ENCODE peak calls at places on chromosomes 11 and 22, in seven cellular contexts. G is lung, B is GM12878, Z is right lobe of liver, L is heart left ventricle, I is heart right ventricle, O is thoracic aorta. C is an unnamed sample.

GRCh38 chr11:116962108-116962507 is 124.7 kb upstream of the APOA1 start:
- ATAC-seq in Z (no peak), L (no peak), I (no peak), O (no peak), B (no peak), G (no peak), C (no peak)

GRCh38 chr11:394034-394857 is at the start of gene PKP3:
- ATAC-seq in O (no peak), L (peak; percentile 36), B (no peak), I (no peak), G (peak; percentile 85), Z (no peak), C (no peak)

GRCh38 chr22:28911777-28912669 is 28.7 kb downstream of the ZNRF3 start:
- ATAC-seq in I (peak; percentile 59), O (no peak), Z (peak; percentile 88), B (no peak), G (peak; percentile 39), L (peak; percentile 37), C (peak; percentile 77)

GRCh38 chr22:39992088-39992826 is 2.5 kb upstream of the FAM83F start:
- ATAC-seq in L (peak; percentile 58), Z (peak; percentile 67), G (no peak), I (peak; percentile 74), B (no peak), O (no peak), C (no peak)

GRCh38 chr11:44944181-44944852 is 6.4 kb downstream of the TP53I11 start:
- ATAC-seq in L (no peak), I (no peak), O (no peak), G (no peak), Z (no peak), B (no peak), C (no peak)

GRCh38 chr11:126645206-126645605 is 289.7 kb downstream of the ST3GAL4 start:
- ATAC-seq in I (no peak), O (no peak), B (no peak), Z (no peak), G (no peak), L (no peak), C (no peak)

GRCh38 chr11:44973634-44974401 is 23.1 kb upstream of the TP53I11 start:
- ATAC-seq in O (no peak), B (no peak), I (no peak), L (no peak), Z (no peak), G (no peak), C (no peak)

GRCh38 chr22:20777420-20778177 is 3.7 kb downstream of the SERPIND1 start:
- ATAC-seq in I (peak; percentile 89), B (no peak), Z (peak; percentile 76), O (no peak), G (peak; percentile 46), L (peak; percentile 78), C (peak; percentile 83)

GRCh38 chr11:12213920-12214319 is 103.5 kb downstream of the MICAL2 start:
- ATAC-seq in G (no peak), B (no peak), Z (no peak), L (no peak), I (no peak), O (no peak), C (no peak)

GRCh38 chr22:10781571-10782403 is 4746.2 kb upstream of the OR11H1 start:
- ATAC-seq in L (no peak), I (no peak), Z (no peak), G (no peak), O (no peak), B (no peak), C (no peak)

GRCh38 chr11:18731949-18732821 is 6.2 kb upstream of the IGSF22 start:
- ATAC-seq in I (peak; percentile 52), O (no peak), G (no peak), Z (peak; percentile 62), L (peak; percentile 49), B (peak; percentile 84), C (peak; percentile 46)

GRCh38 chr11:77865805-77866204 is 44.9 kb downstream of the AAMDC start:
- ATAC-seq in I (no peak), O (no peak), B (no peak), G (no peak), L (no peak), Z (no peak), C (no peak)

GRCh38 chr22:39990688-39991087 is 4.1 kb upstream of the FAM83F start:
- ATAC-seq in O (no peak), L (no peak), I (no peak), Z (peak; percentile 5), G (no peak), B (no peak), C (no peak)

GRCh38 chr11:134514354-134514951 is 102.4 kb upstream of the B3GAT1 start:
- ATAC-seq in Z (no peak), B (no peak), L (no peak), O (no peak), I (no peak), G (no peak), C (no peak)

GRCh38 chr11:5604896-5605295 is 8.5 kb downstream of the TRIM6 start:
- ATAC-seq in Z (no peak), O (no peak), I (no peak), G (no peak), L (no peak), B (no peak), C (no peak)

GRCh38 chr11:16002942-16003341 is 353.4 kb downstream of the SOX6 start:
- ATAC-seq in Z (no peak), G (no peak), L (peak; percentile 93), I (peak; percentile 94), O (no peak), B (no peak), C (no peak)

GRCh38 chr22:36208162-36208765 is 6.7 kb upstream of the APOL4 start:
- ATAC-seq in B (no peak), O (no peak), L (no peak), I (no peak), G (no peak), Z (peak; percentile 10), C (peak; percentile 63)

GRCh38 chr22:36211237-36211881 is 9.8 kb upstream of the APOL4 start:
- ATAC-seq in G (peak; percentile 27), L (peak; percentile 29), Z (peak; percentile 54), O (no peak), B (peak; percentile 72), I (peak; percentile 62), C (no peak)

GRCh38 chr22:36212896-36213295 is 11.3 kb upstream of the APOL4 start:
- ATAC-seq in O (no peak), L (peak; percentile 64), I (no peak), Z (peak; percentile 39), G (no peak), B (no peak), C (no peak)

GRCh38 chr22:36206255-36206654 is 4.6 kb upstream of the APOL4 start:
- ATAC-seq in L (no peak), Z (no peak), B (no peak), G (no peak), I (no peak), O (no peak), C (no peak)

GRCh38 chr22:36208934-36209333 is 7.3 kb upstream of the APOL4 start:
- ATAC-seq in L (no peak), O (no peak), B (no peak), G (no peak), Z (no peak), I (no peak), C (no peak)
- H3K27me3 ChIP-seq in L (no peaks in the 10 kb centered on the region), O (no peaks in the 10 kb centered on the region), B (no peaks in the 10 kb centered on the region), G (no peaks in the 10 kb centered on the region), Z (no peaks in the 10 kb centered on the region), I (no peaks in the 10 kb centered on the region), C (no peaks in the 10 kb centered on the region)

DNA sequence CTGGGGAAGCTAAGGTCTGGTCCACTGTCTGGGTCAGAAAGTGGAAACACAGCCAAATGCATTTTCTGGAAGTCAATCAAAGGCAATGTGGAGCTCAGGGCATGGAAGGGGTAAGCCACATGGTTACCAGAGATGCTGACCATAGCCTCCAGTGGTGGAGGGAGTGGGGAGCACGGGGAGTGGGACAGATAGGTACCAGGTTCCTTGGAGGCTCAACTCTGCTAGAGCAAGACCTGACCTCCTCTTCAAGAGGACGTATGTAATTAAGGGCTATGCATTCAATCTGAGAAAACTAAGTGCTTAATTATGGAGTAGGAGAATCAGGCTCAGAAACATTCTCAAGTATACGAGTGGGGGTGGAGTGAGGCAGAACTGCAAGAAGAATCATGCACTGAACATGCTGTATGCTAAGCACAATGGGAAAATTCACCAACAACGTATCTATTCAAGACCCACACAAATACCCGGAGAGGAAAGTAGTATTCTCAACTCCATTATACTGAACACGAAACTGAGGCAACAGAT is 65.2 kb upstream of the PHOX2A start:
- ATAC-seq in L (no peak), Z (no peak), B (no peak), I (no peak), G (no peak), O (peak; percentile 51), C (no peak)
- H3K27me3 ChIP-seq in L (no peaks in the 10 kb centered on the region), Z (no peaks in the 10 kb centered on the region), B (no peaks in the 10 kb centered on the region), I (no peaks in the 10 kb centered on the region), G (no peaks in the 10 kb centered on the region), O (no peaks in the 10 kb centered on the region), C (no peaks in the 10 kb centered on the region)

GRCh38 chr22:49011769-49012598 is 815.7 kb downstream of the BRD1 start:
- ATAC-seq in G (no peak), B (no peak), L (no peak), Z (no peak), O (no peak), I (no peak), C (no peak)

GRCh38 chr22:49012695-49013094 is 815.0 kb downstream of the BRD1 start:
- ATAC-seq in G (no peak), I (no peak), O (no peak), Z (no peak), B (no peak), L (no peak), C (no peak)

GRCh38 chr22:49015459-49015858 is 812.2 kb downstream of the BRD1 start:
- ATAC-seq in G (no peak), L (no peak), B (no peak), Z (no peak), I (no peak), O (no peak), C (no peak)

GRCh38 chr22:49014227-49015201 is 813.2 kb downstream of the BRD1 start:
- ATAC-seq in L (peak; percentile 21), G (no peak), Z (no peak), O (no peak), I (no peak), B (no peak), C (no peak)

GRCh38 chr22:49013707-49014106 is 814.0 kb downstream of the BRD1 start:
- ATAC-seq in L (no peak), B (no peak), O (no peak), Z (no peak), G (no peak), I (no peak), C (no peak)
- H3K27me3 ChIP-seq in L (peaks cover 9% of the 10 kb centered on the region), B (no peaks in the 10 kb centered on the region), O (no peaks in the 10 kb centered on the region), Z (no peaks in the 10 kb centered on the region), G (no peaks in the 10 kb centered on the region), I (peaks cover 6% of the 10 kb centered on the region), C (peaks cover 59% of the 10 kb centered on the region)

GRCh38 chr11:35418282-35418846 is 994 bp downstream of the SLC1A2 start:
- ATAC-seq in O (no peak), L (no peak), I (no peak), B (no peak), G (peak; percentile 48), Z (peak; percentile 26), C (no peak)

GRCh38 chr11:35418847-35419712 is at the start of gene SLC1A2:
- ATAC-seq in L (peak; percentile 49), G (peak; percentile 59), I (peak; percentile 51), B (peak; percentile 44), Z (peak; percentile 30), O (no peak), C (peak; percentile 34)

GRCh38 chr11:35424157-35424945 is 5.0 kb upstream of the SLC1A2 start:
- ATAC-seq in I (no peak), B (no peak), Z (no peak), L (no peak), O (no peak), G (no peak), C (no peak)

GRCh38 chr11:35419713-35420333 is 465 bp upstream of the SLC1A2 start:
- ATAC-seq in O (no peak), B (no peak), I (peak; percentile 36), Z (no peak), G (no peak), L (peak; percentile 49), C (no peak)

GRCh38 chr11:35420371-35420770 is 1.0 kb upstream of the SLC1A2 start:
- ATAC-seq in B (no peak), G (no peak), L (no peak), O (no peak), I (no peak), Z (no peak), C (no peak)
- H3K27me3 ChIP-seq in B (peaks cover 24% of the 10 kb centered on the region), G (peaks cover 6% of the 10 kb centered on the region), L (peaks cover 44% of the 10 kb centered on the region), O (peaks cover 15% of the 10 kb centered on the region), I (peaks cover 54% of the 10 kb centered on the region), Z (no peaks in the 10 kb centered on the region), C (peaks cover 67% of the 10 kb centered on the region)

C was measured in gastroesophageal sphincter.